ENCODE peak calls at places on chromosomes 3 and 15, in six cellular contexts. One of them, this sample, is unnamed.

GRCh38 chr15:55250392-55250791 is 39.2 kb downstream of the RAB27A start:
- DNase-seq in CD4-positive, alpha-beta T cell: no peak
- DNase-seq in activated CD8-positive, alpha-beta T cell treated with anti-CD3 and anti-CD28 coated beads for 36 hours: no peak
- DNase-seq in mesothelial cell of epicardium: no peak
- DNase-seq in endothelial cell: no peak
- DNase-seq in CD8-positive, alpha-beta T cell: no peak
- DNase-seq in this sample: no peak

GRCh38 chr15:63465104-63465503 is 39.3 kb upstream of the USP3 start:
- DNase-seq in CD4-positive, alpha-beta T cell: no peak
- DNase-seq in activated CD8-positive, alpha-beta T cell treated with anti-CD3 and anti-CD28 coated beads for 36 hours: no peak
- DNase-seq in mesothelial cell of epicardium: no peak
- DNase-seq in endothelial cell: no peak
- DNase-seq in CD8-positive, alpha-beta T cell: no peak
- DNase-seq in this sample: no peak

GRCh38 chr3:188417329-188417728 is 263.4 kb downstream of the LPP start:
- DNase-seq in CD4-positive, alpha-beta T cell: no peak
- DNase-seq in activated CD8-positive, alpha-beta T cell treated with anti-CD3 and anti-CD28 coated beads for 36 hours: no peak
- DNase-seq in mesothelial cell of epicardium: no peak
- DNase-seq in endothelial cell: no peak
- DNase-seq in CD8-positive, alpha-beta T cell: no peak
- DNase-seq in this sample: no peak

GRCh38 chr3:108391917-108392585 is 95.7 kb downstream of the HHLA2 start:
- DNase-seq in CD4-positive, alpha-beta T cell: no peak
- DNase-seq in activated CD8-positive, alpha-beta T cell treated with anti-CD3 and anti-CD28 coated beads for 36 hours: no peak
- DNase-seq in mesothelial cell of epicardium: no peak
- DNase-seq in endothelial cell: no peak
- DNase-seq in CD8-positive, alpha-beta T cell: no peak
- DNase-seq in this sample: no peak

GRCh38 chr15:97902140-97902780 is 58.2 kb upstream of the ARRDC4 start:
- DNase-seq in CD4-positive, alpha-beta T cell: no peak
- DNase-seq in activated CD8-positive, alpha-beta T cell treated with anti-CD3 and anti-CD28 coated beads for 36 hours: no peak
- DNase-seq in mesothelial cell of epicardium: no peak
- DNase-seq in endothelial cell: no peak
- DNase-seq in CD8-positive, alpha-beta T cell: no peak
- DNase-seq in this sample: no peak

GRCh38 chr3:22585504-22585903 is 617.6 kb upstream of the UBE2E2 start:
- DNase-seq in CD4-positive, alpha-beta T cell: no peak
- DNase-seq in activated CD8-positive, alpha-beta T cell treated with anti-CD3 and anti-CD28 coated beads for 36 hours: no peak
- DNase-seq in mesothelial cell of epicardium: no peak
- DNase-seq in endothelial cell: no peak
- DNase-seq in CD8-positive, alpha-beta T cell: no peak
- DNase-seq in this sample: no peak

GRCh38 chr3:11757441-11757875 is 89.2 kb downstream of the TAMM41 start:
- DNase-seq in CD4-positive, alpha-beta T cell: no peak
- DNase-seq in activated CD8-positive, alpha-beta T cell treated with anti-CD3 and anti-CD28 coated beads for 36 hours: no peak
- DNase-seq in mesothelial cell of epicardium: no peak
- DNase-seq in endothelial cell: no peak
- DNase-seq in CD8-positive, alpha-beta T cell: no peak
- DNase-seq in this sample: no peak

GRCh38 chr15:69906256-69907185 is 191.2 kb downstream of the TLE3 start:
- DNase-seq in CD4-positive, alpha-beta T cell: no peak
- DNase-seq in activated CD8-positive, alpha-beta T cell treated with anti-CD3 and anti-CD28 coated beads for 36 hours: no peak
- DNase-seq in mesothelial cell of epicardium: no peak
- DNase-seq in endothelial cell: no peak
- DNase-seq in CD8-positive, alpha-beta T cell: no peak
- DNase-seq in this sample: no peak

GRCh38 chr15:70248116-70249025 is 150.7 kb upstream of the TLE3 start:
- DNase-seq in CD4-positive, alpha-beta T cell: no peak
- DNase-seq in activated CD8-positive, alpha-beta T cell treated with anti-CD3 and anti-CD28 coated beads for 36 hours: no peak
- DNase-seq in mesothelial cell of epicardium: no peak
- DNase-seq in endothelial cell: peak; percentile 26
- DNase-seq in CD8-positive, alpha-beta T cell: no peak
- DNase-seq in this sample: no peak

DNA sequence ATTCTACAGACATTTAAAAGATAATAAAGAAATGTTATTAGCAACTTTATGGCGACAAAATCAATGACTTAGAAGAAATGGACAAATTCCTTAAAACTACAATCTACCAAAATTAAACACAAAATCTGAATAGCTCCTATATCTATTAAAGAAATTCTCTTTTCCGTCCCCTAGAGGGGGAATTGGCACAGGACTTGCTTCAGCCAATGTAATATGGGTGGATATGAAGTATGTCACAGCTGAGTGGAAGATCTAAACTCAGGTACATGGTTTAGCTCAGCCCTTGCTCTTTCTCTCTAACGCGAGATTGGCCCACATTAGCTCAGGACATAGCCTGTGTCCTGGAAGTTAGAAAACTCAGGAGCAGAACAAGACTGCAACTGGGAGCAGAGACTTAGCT is 79.3 kb downstream of the DNAH12 start:
- DNase-seq in CD4-positive, alpha-beta T cell: no peak
- DNase-seq in activated CD8-positive, alpha-beta T cell treated with anti-CD3 and anti-CD28 coated beads for 36 hours: no peak
- DNase-seq in mesothelial cell of epicardium: no peak
- DNase-seq in endothelial cell: no peak
- DNase-seq in CD8-positive, alpha-beta T cell: no peak
- DNase-seq in this sample: no peak
- TF ChIP-seq CTCF in CD4-positive, alpha-beta T cell: no peak
- TF ChIP-seq CTCF in activated CD8-positive, alpha-beta T cell treated with anti-CD3 and anti-CD28 coated beads for 36 hours: no peak
- TF ChIP-seq CTCF in mesothelial cell of epicardium: no peak
- TF ChIP-seq CTCF in endothelial cell: no peak
- TF ChIP-seq CTCF in CD8-positive, alpha-beta T cell: no peak
- TF ChIP-seq CTCF in this sample: peak; percentile 36

GRCh38 chr3:149883134-149883533 is 70.1 kb downstream of the RNF13 start:
- DNase-seq in CD4-positive, alpha-beta T cell: no peak
- DNase-seq in activated CD8-positive, alpha-beta T cell treated with anti-CD3 and anti-CD28 coated beads for 36 hours: no peak
- DNase-seq in mesothelial cell of epicardium: no peak
- DNase-seq in endothelial cell: no peak
- DNase-seq in CD8-positive, alpha-beta T cell: no peak
- DNase-seq in this sample: no peak

GRCh38 chr3:149881879-149882278 is 68.9 kb downstream of the RNF13 start:
- DNase-seq in CD4-positive, alpha-beta T cell: no peak
- DNase-seq in activated CD8-positive, alpha-beta T cell treated with anti-CD3 and anti-CD28 coated beads for 36 hours: no peak
- DNase-seq in mesothelial cell of epicardium: no peak
- DNase-seq in endothelial cell: no peak
- DNase-seq in CD8-positive, alpha-beta T cell: no peak
- DNase-seq in this sample: no peak

GRCh38 chr3:149892371-149892770 is 78.3 kb downstream of the PFN2 start:
- DNase-seq in CD4-positive, alpha-beta T cell: no peak
- DNase-seq in activated CD8-positive, alpha-beta T cell treated with anti-CD3 and anti-CD28 coated beads for 36 hours: no peak
- DNase-seq in mesothelial cell of epicardium: no peak
- DNase-seq in endothelial cell: no peak
- DNase-seq in CD8-positive, alpha-beta T cell: no peak
- DNase-seq in this sample: no peak

GRCh38 chr3:149886957-149887356 is 73.9 kb downstream of the RNF13 start:
- DNase-seq in CD4-positive, alpha-beta T cell: no peak
- DNase-seq in activated CD8-positive, alpha-beta T cell treated with anti-CD3 and anti-CD28 coated beads for 36 hours: no peak
- DNase-seq in mesothelial cell of epicardium: no peak
- DNase-seq in endothelial cell: no peak
- DNase-seq in CD8-positive, alpha-beta T cell: no peak
- DNase-seq in this sample: no peak
- TF ChIP-seq CTCF in CD4-positive, alpha-beta T cell: no peak
- TF ChIP-seq CTCF in activated CD8-positive, alpha-beta T cell treated with anti-CD3 and anti-CD28 coated beads for 36 hours: no peak
- TF ChIP-seq CTCF in mesothelial cell of epicardium: no peak
- TF ChIP-seq CTCF in endothelial cell: no peak
- TF ChIP-seq CTCF in CD8-positive, alpha-beta T cell: no peak
- TF ChIP-seq CTCF in this sample: peak; percentile 21

GRCh38 chr15:68372291-68372811 is 59.6 kb downstream of the ITGA11 start:
- DNase-seq in CD4-positive, alpha-beta T cell: no peak
- DNase-seq in activated CD8-positive, alpha-beta T cell treated with anti-CD3 and anti-CD28 coated beads for 36 hours: no peak
- DNase-seq in mesothelial cell of epicardium: no peak
- DNase-seq in endothelial cell: peak; percentile 45
- DNase-seq in CD8-positive, alpha-beta T cell: no peak
- DNase-seq in this sample: peak; percentile 20
- TF ChIP-seq CTCF in CD4-positive, alpha-beta T cell: no peak
- TF ChIP-seq CTCF in activated CD8-positive, alpha-beta T cell treated with anti-CD3 and anti-CD28 coated beads for 36 hours: no peak
- TF ChIP-seq CTCF in mesothelial cell of epicardium: no peak
- TF ChIP-seq CTCF in endothelial cell: peak; percentile 19
- TF ChIP-seq CTCF in CD8-positive, alpha-beta T cell: no peak
- TF ChIP-seq CTCF in this sample: peak; percentile 49

GRCh38 chr15:43268111-43269105 is 1.7 kb upstream of the TGM5 start:
- DNase-seq in CD4-positive, alpha-beta T cell: no peak
- DNase-seq in activated CD8-positive, alpha-beta T cell treated with anti-CD3 and anti-CD28 coated beads for 36 hours: peak; percentile 72
- DNase-seq in mesothelial cell of epicardium: no peak
- DNase-seq in endothelial cell: peak; percentile 62
- DNase-seq in CD8-positive, alpha-beta T cell: no peak
- DNase-seq in this sample: no peak
- TF ChIP-seq CTCF in CD4-positive, alpha-beta T cell: no peak
- TF ChIP-seq CTCF in activated CD8-positive, alpha-beta T cell treated with anti-CD3 and anti-CD28 coated beads for 36 hours: peak; percentile 58
- TF ChIP-seq CTCF in mesothelial cell of epicardium: no peak
- TF ChIP-seq CTCF in endothelial cell: no peak
- TF ChIP-seq CTCF in CD8-positive, alpha-beta T cell: no peak
- TF ChIP-seq CTCF in this sample: no peak

GRCh38 chr15:39598186-39598850 is 17.4 kb downstream of the THBS1 start:
- DNase-seq in CD4-positive, alpha-beta T cell: no peak
- DNase-seq in activated CD8-positive, alpha-beta T cell treated with anti-CD3 and anti-CD28 coated beads for 36 hours: no peak
- DNase-seq in mesothelial cell of epicardium: no peak
- DNase-seq in endothelial cell: no peak
- DNase-seq in CD8-positive, alpha-beta T cell: no peak
- DNase-seq in this sample: no peak

GRCh38 chr15:39598958-39599845 is 18.3 kb downstream of the THBS1 start:
- DNase-seq in CD4-positive, alpha-beta T cell: no peak
- DNase-seq in activated CD8-positive, alpha-beta T cell treated with anti-CD3 and anti-CD28 coated beads for 36 hours: no peak
- DNase-seq in mesothelial cell of epicardium: no peak
- DNase-seq in endothelial cell: no peak
- DNase-seq in CD8-positive, alpha-beta T cell: no peak
- DNase-seq in this sample: no peak

GRCh38 chr15:39599871-39600270 is 19.0 kb downstream of the THBS1 start:
- DNase-seq in CD4-positive, alpha-beta T cell: no peak
- DNase-seq in activated CD8-positive, alpha-beta T cell treated with anti-CD3 and anti-CD28 coated beads for 36 hours: no peak
- DNase-seq in mesothelial cell of epicardium: no peak
- DNase-seq in endothelial cell: no peak
- DNase-seq in CD8-positive, alpha-beta T cell: no peak
- DNase-seq in this sample: no peak

GRCh38 chr15:39605146-39605545 is 24.3 kb downstream of the THBS1 start:
- DNase-seq in CD4-positive, alpha-beta T cell: no peak
- DNase-seq in activated CD8-positive, alpha-beta T cell treated with anti-CD3 and anti-CD28 coated beads for 36 hours: no peak
- DNase-seq in mesothelial cell of epicardium: no peak
- DNase-seq in endothelial cell: no peak
- DNase-seq in CD8-positive, alpha-beta T cell: no peak
- DNase-seq in this sample: no peak

DNA sequence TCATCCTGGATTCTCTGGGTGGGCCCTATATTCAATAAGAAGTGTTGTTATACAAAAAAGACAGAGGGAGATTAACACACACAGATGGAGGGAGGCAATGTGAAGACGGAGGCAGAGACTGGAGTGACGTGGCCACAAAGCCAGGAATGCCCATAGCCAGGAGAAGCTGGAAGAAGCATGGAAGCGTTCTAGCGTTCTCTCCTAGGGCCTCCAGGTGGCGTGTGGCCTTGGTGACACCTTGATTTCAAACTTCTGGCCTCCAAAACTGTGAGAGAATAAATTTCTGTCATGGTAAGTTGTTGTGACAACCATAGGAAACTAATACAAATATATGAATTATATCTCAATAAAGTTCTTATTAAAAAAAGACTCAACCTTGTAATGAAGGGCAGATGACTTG is 21.3 kb downstream of the THBS1 start:
- DNase-seq in CD4-positive, alpha-beta T cell: no peak
- DNase-seq in activated CD8-positive, alpha-beta T cell treated with anti-CD3 and anti-CD28 coated beads for 36 hours: no peak
- DNase-seq in mesothelial cell of epicardium: no peak
- DNase-seq in endothelial cell: no peak
- DNase-seq in CD8-positive, alpha-beta T cell: no peak
- DNase-seq in this sample: no peak
- TF ChIP-seq CTCF in CD4-positive, alpha-beta T cell: no peak
- TF ChIP-seq CTCF in activated CD8-positive, alpha-beta T cell treated with anti-CD3 and anti-CD28 coated beads for 36 hours: no peak
- TF ChIP-seq CTCF in mesothelial cell of epicardium: no peak
- TF ChIP-seq CTCF in endothelial cell: no peak
- TF ChIP-seq CTCF in CD8-positive, alpha-beta T cell: no peak
- TF ChIP-seq CTCF in this sample: peak; percentile 21

DNA sequence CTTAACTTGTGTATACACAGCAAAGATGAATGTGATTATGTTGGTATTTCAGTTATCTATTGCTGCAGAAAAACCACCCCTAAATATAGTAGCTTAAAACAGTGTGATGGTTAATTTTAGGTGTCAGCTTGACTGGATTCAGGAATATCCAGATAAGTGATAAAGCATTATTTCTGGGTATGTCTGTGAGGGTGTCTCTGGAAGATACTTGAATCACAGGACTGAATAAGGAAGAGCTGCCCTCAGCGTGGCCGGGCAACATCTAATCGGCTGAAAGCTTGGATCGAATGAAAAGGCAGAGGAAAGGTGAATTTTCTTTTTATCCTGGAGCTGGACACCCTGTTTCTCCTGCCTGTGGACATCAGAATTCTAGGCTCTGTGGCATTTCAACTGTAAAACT is 132.0 kb upstream of the SYNPR start:
- DNase-seq in CD4-positive, alpha-beta T cell: no peak
- DNase-seq in activated CD8-positive, alpha-beta T cell treated with anti-CD3 and anti-CD28 coated beads for 36 hours: no peak
- DNase-seq in mesothelial cell of epicardium: no peak
- DNase-seq in endothelial cell: no peak
- DNase-seq in CD8-positive, alpha-beta T cell: no peak
- DNase-seq in this sample: no peak
- TF ChIP-seq CTCF in CD4-positive, alpha-beta T cell: no peak
- TF ChIP-seq CTCF in activated CD8-positive, alpha-beta T cell treated with anti-CD3 and anti-CD28 coated beads for 36 hours: no peak
- TF ChIP-seq CTCF in mesothelial cell of epicardium: no peak
- TF ChIP-seq CTCF in endothelial cell: no peak
- TF ChIP-seq CTCF in CD8-positive, alpha-beta T cell: no peak
- TF ChIP-seq CTCF in this sample: no peak

GRCh38 chr3:186002884-186003472 is 65.2 kb upstream of the TRA2B start:
- DNase-seq in CD4-positive, alpha-beta T cell: no peak
- DNase-seq in activated CD8-positive, alpha-beta T cell treated with anti-CD3 and anti-CD28 coated beads for 36 hours: peak; percentile 43
- DNase-seq in mesothelial cell of epicardium: no peak
- DNase-seq in endothelial cell: no peak
- DNase-seq in CD8-positive, alpha-beta T cell: no peak
- DNase-seq in this sample: no peak
- TF ChIP-seq CTCF in CD4-positive, alpha-beta T cell: no peak
- TF ChIP-seq CTCF in activated CD8-positive, alpha-beta T cell treated with anti-CD3 and anti-CD28 coated beads for 36 hours: peak; percentile 47
- TF ChIP-seq CTCF in mesothelial cell of epicardium: no peak
- TF ChIP-seq CTCF in endothelial cell: no peak
- TF ChIP-seq CTCF in CD8-positive, alpha-beta T cell: no peak
- TF ChIP-seq CTCF in this sample: peak; percentile 37

DNA sequence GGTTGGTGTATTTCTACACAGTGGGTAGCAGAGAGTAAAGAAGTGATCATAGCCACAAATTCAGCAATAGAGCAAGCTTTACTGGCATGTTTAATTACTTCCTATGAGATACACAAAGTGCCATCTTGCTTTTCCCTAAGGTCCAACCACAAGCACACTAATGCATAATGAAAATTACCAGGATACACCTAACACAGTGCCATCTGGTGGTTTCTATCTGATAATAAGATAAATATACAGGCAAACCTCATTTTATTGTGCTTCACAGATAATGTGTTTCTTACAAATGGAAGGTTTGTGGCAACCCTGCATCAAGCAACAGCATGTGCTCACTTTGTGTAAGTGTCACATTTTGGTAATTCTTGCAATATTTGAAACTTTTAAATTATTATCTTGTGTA is 223.0 kb downstream of the NSUN3 start:
- DNase-seq in CD4-positive, alpha-beta T cell: no peak
- DNase-seq in activated CD8-positive, alpha-beta T cell treated with anti-CD3 and anti-CD28 coated beads for 36 hours: no peak
- DNase-seq in mesothelial cell of epicardium: no peak
- DNase-seq in endothelial cell: no peak
- DNase-seq in CD8-positive, alpha-beta T cell: no peak
- DNase-seq in this sample: no peak
- TF ChIP-seq CTCF in CD4-positive, alpha-beta T cell: no peak
- TF ChIP-seq CTCF in activated CD8-positive, alpha-beta T cell treated with anti-CD3 and anti-CD28 coated beads for 36 hours: no peak
- TF ChIP-seq CTCF in mesothelial cell of epicardium: no peak
- TF ChIP-seq CTCF in endothelial cell: no peak
- TF ChIP-seq CTCF in CD8-positive, alpha-beta T cell: no peak
- TF ChIP-seq CTCF in this sample: peak; percentile 55